ENCODE peak calls at places on chromosome 14, in ten cellular contexts. X, L, Z, V, H, W, O, B, R and N are unnamed samples.

GRCh38 chr14:37114039-37114438 is 58.4 kb downstream of the SLC25A21 start:
- DNase-seq in X (no peak), L (no peak), Z (no peak), V (no peak), H (no peak), W (no peak), O (no peak), B (peak; percentile 40), R (no peak), N (no peak)

GRCh38 chr14:50320279-50320678 is 8.2 kb downstream of the DMAC2L start:
- DNase-seq in X (peak; percentile 57), L (no peak), Z (no peak), V (peak; percentile 26), H (no peak), W (no peak), O (peak; percentile 48), B (no peak), R (no peak), N (no peak)

GRCh38 chr14:67694791-67695393 is 672 bp downstream of the RDH11 start:
- DNase-seq in X (peak; percentile 77), L (peak; percentile 57), Z (peak; percentile 54), V (peak; percentile 90), H (peak; percentile 83), W (peak; percentile 55), O (peak; percentile 90), B (peak; percentile 100), R (peak; percentile 37), N (peak; percentile 73)

GRCh38 chr14:20866194-20866593 is 25.0 kb upstream of the RNASE3 start:
- DNase-seq in X (no peak), L (no peak), Z (no peak), V (no peak), H (no peak), W (no peak), O (no peak), B (no peak), R (no peak), N (no peak)

GRCh38 chr14:58812050-58812690 is 174.4 kb downstream of the DACT1 start:
- DNase-seq in X (no peak), L (no peak), Z (no peak), V (peak; percentile 36), H (no peak), W (no peak), O (no peak), B (no peak), R (no peak), N (no peak)

GRCh38 chr14:103207038-103207403 is 83.8 kb downstream of the TNFAIP2 start:
- DNase-seq in X (no peak), L (no peak), Z (peak; percentile 91), V (no peak), H (no peak), W (no peak), O (no peak), B (no peak), R (no peak), N (peak; percentile 68)

GRCh38 chr14:103476631-103477030 is 46.0 kb downstream of the CKB start:
- DNase-seq in X (no peak), L (no peak), Z (no peak), V (no peak), H (no peak), W (no peak), O (no peak), B (no peak), R (no peak), N (no peak)

GRCh38 chr14:49497725-49498348 is 88.3 kb downstream of the RPS29 start:
- DNase-seq in X (peak; percentile 63), L (no peak), Z (no peak), V (peak; percentile 59), H (no peak), W (no peak), O (peak; percentile 30), B (peak; percentile 53), R (no peak), N (no peak)

GRCh38 chr14:93311082-93311481 is 21.8 kb downstream of the BTBD7 start:
- DNase-seq in X (no peak), L (no peak), Z (no peak), V (no peak), H (no peak), W (no peak), O (no peak), B (no peak), R (no peak), N (no peak)